ENCODE peak calls at places on chromosomes 11 and 22, in eight cellular contexts. T is A549, V is pancreas, Q is tibial artery, A is thoracic aorta, M is K562, E is mammary epithelial cell, J is body of pancreas. R is an unnamed sample.

GRCh38 chr11:33125025-33125424 is 36.3 kb downstream of the CSTF3 start:
- DNase-seq in T (no peak), V (no peak), Q (no peak), A (no peak), M (no peak), E (no peak), J (no peak), R (no peak)

GRCh38 chr22:26464312-26464711 is 19.3 kb downstream of the HPS4 start:
- DNase-seq in T (no peak), V (no peak), Q (no peak), A (no peak), M (no peak), E (no peak), J (peak; percentile 21), R (no peak)

GRCh38 chr22:17964647-17965046 is 59.7 kb downstream of the MICAL3 start:
- DNase-seq in T (no peak), V (no peak), Q (no peak), A (no peak), M (no peak), E (no peak), J (no peak), R (peak; percentile 25)

GRCh38 chr11:57637626-57638004 is 12.1 kb downstream of the YPEL4 start:
- DNase-seq in T (no peak), V (peak; percentile 61), Q (no peak), A (no peak), M (no peak), E (no peak), J (no peak), R (no peak)

GRCh38 chr11:41320233-41320993 is 139.0 kb downstream of the LRRC4C start:
- DNase-seq in T (no peak), V (no peak), Q (no peak), A (no peak), M (no peak), E (no peak), J (no peak), R (no peak)

GRCh38 chr11:90250970-90251369 is 28.1 kb upstream of the CHORDC1 start:
- DNase-seq in T (no peak), V (no peak), Q (no peak), A (no peak), M (no peak), E (no peak), J (no peak), R (no peak)

GRCh38 chr22:23909258-23909898 is 15.2 kb downstream of the MIF start:
- DNase-seq in T (no peak), V (no peak), Q (no peak), A (no peak), M (no peak), E (no peak), J (no peak), R (no peak)

GRCh38 chr11:126637800-126638175 is 282.3 kb downstream of the ST3GAL4 start:
- DNase-seq in T (no peak), V (no peak), Q (no peak), A (no peak), M (no peak), E (no peak), J (no peak), R (no peak)

GRCh38 chr11:67055812-67056211 is 835 bp upstream of the RHOD start:
- DNase-seq in T (no peak), V (no peak), Q (no peak), A (no peak), M (no peak), E (peak; percentile 82), J (peak; percentile 53), R (peak; percentile 75)

GRCh38 chr22:21712751-21713427 is 22.7 kb downstream of the YPEL1 start:
- DNase-seq in T (peak; percentile 72), V (no peak), Q (peak; percentile 71), A (no peak), M (peak; percentile 99), E (peak; percentile 59), J (peak; percentile 80), R (peak; percentile 81)

GRCh38 chr11:76799061-76799804 is 16.1 kb downstream of the TSKU start:
- DNase-seq in T (peak; percentile 89), V (peak; percentile 95), Q (peak; percentile 85), A (peak; percentile 43), M (peak; percentile 88), E (peak; percentile 47), J (peak; percentile 78), R (peak; percentile 68)

GRCh38 chr22:29308791-29309262 is 2.4 kb downstream of the GAS2L1 start:
- DNase-seq in T (no peak), V (peak; percentile 60), Q (no peak), A (no peak), M (no peak), E (peak; percentile 88), J (no peak), R (no peak)

GRCh38 chr11:120563698-120564572 is 52.4 kb downstream of the GRIK4 start:
- DNase-seq in T (no peak), V (no peak), Q (no peak), A (no peak), M (no peak), E (no peak), J (no peak), R (no peak)

GRCh38 chr11:120562806-120563425 is 51.4 kb downstream of the GRIK4 start:
- DNase-seq in T (no peak), V (no peak), Q (no peak), A (no peak), M (no peak), E (no peak), J (no peak), R (no peak)

GRCh38 chr11:120566176-120566575 is 54.6 kb downstream of the GRIK4 start:
- DNase-seq in T (no peak), V (no peak), Q (no peak), A (no peak), M (no peak), E (peak; percentile 48), J (no peak), R (no peak)

GRCh38 chr11:120565436-120566155 is 54.0 kb downstream of the GRIK4 start:
- DNase-seq in T (no peak), V (no peak), Q (no peak), A (no peak), M (no peak), E (peak; percentile 36), J (no peak), R (no peak)

DNA sequence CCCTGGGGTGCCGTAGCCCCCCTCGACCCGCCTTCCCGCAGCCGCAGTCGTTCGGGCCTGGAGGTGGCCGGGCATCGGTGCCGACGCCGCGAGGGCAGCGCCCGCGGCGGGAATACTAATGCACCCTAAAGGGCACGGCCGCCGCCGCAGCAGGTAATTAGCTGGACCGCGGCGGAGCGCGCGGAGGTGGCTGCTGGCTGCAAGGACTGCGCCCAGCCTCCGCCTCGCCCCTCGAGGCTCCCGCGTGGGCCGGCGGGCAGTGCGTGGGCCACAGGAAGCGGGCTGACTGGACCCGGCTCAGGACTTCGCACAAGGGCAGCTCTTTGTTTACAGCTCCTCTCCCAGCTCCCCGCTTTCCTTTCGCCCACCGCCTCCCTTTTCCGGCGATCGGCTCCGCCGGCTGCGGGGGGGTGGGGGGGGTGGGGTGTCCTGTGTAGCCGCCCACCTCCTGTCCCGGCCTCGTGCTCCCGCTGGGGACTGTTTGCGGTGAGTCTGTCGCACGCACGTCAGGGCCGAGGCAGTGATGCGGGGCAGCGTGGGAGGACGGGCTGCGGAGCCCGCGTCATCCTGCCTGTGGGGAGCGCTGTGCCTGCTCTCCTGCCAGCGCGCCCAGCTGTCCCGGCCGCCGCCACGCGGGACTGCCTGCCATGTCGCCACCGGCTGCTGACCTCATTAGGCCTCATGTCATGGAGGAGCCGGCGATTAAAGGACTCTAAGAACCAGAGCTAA is 53.2 kb downstream of the GRIK4 start:
- DNase-seq in T (no peak), V (no peak), Q (no peak), A (no peak), M (peak; percentile 5), E (no peak), J (peak; percentile 13), R (no peak)
- H3K4me3 ChIP-seq in T (no peak overlapping the region), V (no peak overlapping the region), Q (peak overlapping the region; percentile 55), A (peak overlapping the region; percentile 65), M (no peak overlapping the region), E (peak overlapping the region; percentile 35), J (no peak overlapping the region), R (peak overlapping the region; percentile 39)

GRCh38 chr22:27473533-27473932 is 328.0 kb downstream of the MN1 start:
- DNase-seq in T (peak; percentile 25), V (no peak), Q (no peak), A (no peak), M (no peak), E (peak; percentile 85), J (no peak), R (no peak)

GRCh38 chr22:27474112-27474571 is 327.4 kb downstream of the MN1 start:
- DNase-seq in T (no peak), V (no peak), Q (no peak), A (no peak), M (no peak), E (peak; percentile 97), J (no peak), R (no peak)

GRCh38 chr22:27475548-27475897 is 326.0 kb downstream of the MN1 start:
- DNase-seq in T (no peak), V (no peak), Q (no peak), A (no peak), M (no peak), E (no peak), J (no peak), R (no peak)

GRCh38 chr22:27474711-27475547 is 326.6 kb downstream of the MN1 start:
- DNase-seq in T (peak; percentile 68), V (no peak), Q (no peak), A (no peak), M (no peak), E (peak; percentile 100), J (peak; percentile 28), R (no peak)

GRCh38 chr22:27472975-27473374 is 328.6 kb downstream of the MN1 start:
- DNase-seq in T (no peak), V (no peak), Q (no peak), A (no peak), M (no peak), E (no peak), J (no peak), R (no peak)
- H3K4me1 ChIP-seq in T (peaks cover 40% of the 10 kb centered on the region), V (no peaks in the 10 kb centered on the region), Q (peaks cover 4% of the 10 kb centered on the region), A (no peaks in the 10 kb centered on the region), M (no peaks in the 10 kb centered on the region), E (peaks cover 42% of the 10 kb centered on the region), J (no peaks in the 10 kb centered on the region), R (no peaks in the 10 kb centered on the region)

DNA sequence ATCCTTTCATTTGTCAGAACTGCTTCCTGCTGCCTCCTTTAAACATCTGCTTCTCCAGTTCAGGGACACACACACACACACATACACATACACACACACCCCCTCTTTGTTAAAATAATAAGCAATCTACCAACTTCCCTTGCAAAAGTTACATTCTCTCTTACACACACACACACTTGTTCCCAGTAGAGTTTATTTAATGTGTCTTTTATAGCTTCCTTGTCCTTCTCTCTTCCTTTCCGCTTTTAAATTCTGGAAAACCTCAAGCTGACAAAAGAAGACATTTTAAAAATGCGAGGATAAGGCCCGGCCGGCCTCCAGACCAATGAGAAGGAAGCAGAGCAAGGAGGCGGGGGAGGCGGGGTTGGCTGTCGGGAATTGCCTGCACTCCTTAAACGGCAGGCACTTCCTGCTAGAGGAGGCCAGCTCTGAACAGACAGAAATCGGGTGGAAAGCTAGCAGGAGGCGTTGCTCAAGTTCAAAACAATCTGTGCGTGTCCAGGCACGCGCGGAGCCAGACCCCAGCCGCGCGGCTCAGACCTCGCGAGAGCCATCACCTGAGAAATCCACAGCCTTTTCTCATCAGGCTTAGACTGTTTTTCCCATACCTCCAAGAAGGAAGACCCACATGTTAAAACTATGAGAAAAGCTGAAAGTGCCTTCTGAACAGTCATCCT is 99.9 kb downstream of the MAML2 start:
- DNase-seq in T (peak; percentile 96), V (peak; percentile 90), Q (peak; percentile 96), A (peak; percentile 85), M (peak; percentile 96), E (peak; percentile 92), J (peak; percentile 96), R (peak; percentile 80)
- H3K4me3 ChIP-seq in T (peak overlapping the region; percentile 43), V (peak overlapping the region; percentile 2), Q (peak overlapping the region; percentile 54), A (peak overlapping the region; percentile 75), M (peak overlapping the region; percentile 39), E (peak overlapping the region; percentile 31), J (no peak overlapping the region), R (peak overlapping the region; percentile 46)

GRCh38 chr11:47373876-47374820 is 4.2 kb downstream of the SPI1 start:
- DNase-seq in T (peak; percentile 74), V (peak; percentile 92), Q (peak; percentile 76), A (no peak), M (peak; percentile 88), E (peak; percentile 35), J (peak; percentile 81), R (peak; percentile 87)
- H3K4me1 ChIP-seq in T (peaks cover 21% of the 10 kb centered on the region), V (no peaks in the 10 kb centered on the region), Q (no peaks in the 10 kb centered on the region), A (no peaks in the 10 kb centered on the region), M (peaks cover 38% of the 10 kb centered on the region), E (peaks cover 9% of the 10 kb centered on the region), J (no peaks in the 10 kb centered on the region), R (no peaks in the 10 kb centered on the region)

R was measured in Peyer's patch.